ENCODE peak calls at places on chromosome 9, in five cellular contexts. C, P, A, I and R are unnamed samples.

GRCh38 chr9:79116709-79117108 is 455.1 kb upstream of the TLE4 start:
- DNase-seq in C (no peak), P (no peak), A (no peak), I (no peak), R (no peak)

GRCh38 chr9:33687779-33688178 is 107.6 kb upstream of the PRSS3 start:
- DNase-seq in C (peak; percentile 9), P (no peak), A (no peak), I (no peak), R (no peak)

GRCh38 chr9:18890372-18890771 is 142.6 kb downstream of the SAXO1 start:
- DNase-seq in C (peak; percentile 28), P (no peak), A (no peak), I (no peak), R (no peak)

GRCh38 chr9:137255448-137256114 is 454 bp downstream of the NELFB start:
- DNase-seq in C (no peak), P (no peak), A (no peak), I (no peak), R (no peak)

GRCh38 chr9:37944671-37945481 is 40.9 kb upstream of the SLC25A51 start:
- DNase-seq in C (peak; percentile 75), P (no peak), A (no peak), I (no peak), R (no peak)

GRCh38 chr9:21711504-21711903 is 90.9 kb upstream of the MTAP start:
- DNase-seq in C (no peak), P (no peak), A (no peak), I (no peak), R (no peak)

GRCh38 chr9:84296146-84296843 is 44.3 kb downstream of the SLC28A3 start:
- DNase-seq in C (peak; percentile 83), P (no peak), A (no peak), I (no peak), R (no peak)

GRCh38 chr9:133597316-133597957 is 11.8 kb downstream of the FAM163B start:
- DNase-seq in C (no peak), P (no peak), A (no peak), I (no peak), R (no peak)

GRCh38 chr9:129441852-129442251 is 179.0 kb downstream of the C9orf50 start:
- DNase-seq in C (no peak), P (no peak), A (no peak), I (no peak), R (no peak)

GRCh38 chr9:17906204-17906840 is 327.5 kb downstream of the SH3GL2 start:
- DNase-seq in C (no peak), P (no peak), A (no peak), I (peak; percentile 77), R (peak; percentile 10)

GRCh38 chr9:109963079-109963478 is 183.1 kb downstream of the PALM2AKAP2 start:
- DNase-seq in C (no peak), P (no peak), A (no peak), I (no peak), R (no peak)

GRCh38 chr9:136700959-136701664 is 11.3 kb upstream of the DIPK1B start:
- DNase-seq in C (no peak), P (no peak), A (no peak), I (no peak), R (no peak)

GRCh38 chr9:137031904-137032639 is at the start of gene FUT7:
- DNase-seq in C (no peak), P (no peak), A (peak; percentile 62), I (no peak), R (no peak)

GRCh38 chr9:35756275-35756742 is 2.2 kb upstream of the MSMP start:
- DNase-seq in C (no peak), P (no peak), A (no peak), I (peak; percentile 84), R (no peak)

GRCh38 chr9:20558609-20559016 is 63.7 kb downstream of the MLLT3 start:
- DNase-seq in C (peak; percentile 70), P (no peak), A (no peak), I (no peak), R (peak; percentile 42)